ENCODE peak calls at places on chromosomes 13 and 19, in five cellular contexts. G is breast epithelium; X is CD8-positive, alpha-beta T cell; M is retinal pigment epithelial cell; V is fibroblast of mammary gland. U is an unnamed sample.

GRCh38 chr19:7670790-7671189 is 1.9 kb downstream of the RETN start:
- DNase-seq in G (no peak), X (no peak), M (no peak), V (no peak), U (no peak)

GRCh38 chr19:5308471-5309437 is 31.9 kb downstream of the PTPRS start:
- DNase-seq in G (peak), X (no peak), M (no peak), V (peak), U (peak)

GRCh38 chr13:28718186-28718537 is 608 bp downstream of the SLC46A3 start:
- DNase-seq in G (no peak), X (no peak), M (no peak), V (peak), U (peak)

GRCh38 chr19:48844472-48844871 is 8.2 kb upstream of the HSD17B14 start:
- DNase-seq in G (no peak), X (no peak), M (no peak), V (peak), U (peak)

GRCh38 chr19:5074418-5074817 is 105.5 kb downstream of the KDM4B start:
- DNase-seq in G (no peak), X (no peak), M (no peak), V (no peak), U (no peak)

GRCh38 chr19:33963514-33963913 is 166.8 kb downstream of the KCTD15 start:
- DNase-seq in G (no peak), X (no peak), M (no peak), V (no peak), U (no peak)

GRCh38 chr19:31349160-31349881 is at the start of gene TSHZ3:
- DNase-seq in G (no peak), X (no peak), M (no peak), V (peak), U (peak)

GRCh38 chr19:48413879-48414623 is 20.6 kb downstream of the GRIN2D start:
- DNase-seq in G (no peak), X (no peak), M (no peak), V (no peak), U (no peak)

GRCh38 chr19:10402441-10403038 is 802 bp downstream of the CDC37 start:
- DNase-seq in G (no peak), X (no peak), M (no peak), V (peak), U (peak)

GRCh38 chr19:14004619-14005380 is 1.3 kb downstream of the RFX1 start:
- DNase-seq in G (peak), X (no peak), M (no peak), V (peak), U (peak)

GRCh38 chr19:29528946-29529645 is 3.3 kb downstream of the VSTM2B start:
- DNase-seq in G (no peak), X (no peak), M (no peak), V (no peak), U (no peak)

GRCh38 chr19:18478545-18479311 is 40.8 kb upstream of the ISYNA1 start:
- DNase-seq in G (peak), X (no peak), M (no peak), V (peak), U (peak)

GRCh38 chr19:4338441-4339350 is at the start of gene STAP2:
- DNase-seq in G (peak), X (no peak), M (no peak), V (no peak), U (no peak)

GRCh38 chr13:106680796-106681482 is 113.0 kb upstream of the ARGLU1 start:
- DNase-seq in G (no peak), X (no peak), M (no peak), V (no peak), U (no peak)

GRCh38 chr13:105336706-105337582 is 1198.5 kb downstream of the EFNB2 start:
- DNase-seq in G (no peak), X (no peak), M (peak), V (no peak), U (peak)

GRCh38 chr13:76917096-76917495 is 30.9 kb upstream of the KCTD12 start:
- DNase-seq in G (no peak), X (no peak), M (no peak), V (peak), U (peak)

GRCh38 chr19:57096640-57097361 is 23.0 kb upstream of the USP29 start:
- DNase-seq in G (no peak), X (no peak), M (no peak), V (no peak), U (no peak)

GRCh38 chr13:94419304-94419943 is 60.1 kb downstream of the DCT start:
- DNase-seq in G (no peak), X (no peak), M (no peak), V (peak), U (peak)

GRCh38 chr19:57389730-57390598 is at the start of gene ZNF548:
- DNase-seq in G (peak), X (peak), M (peak), V (peak), U (peak)

GRCh38 chr19:34831714-34832113 is 58.7 kb upstream of the ZNF599 start:
- DNase-seq in G (no peak), X (no peak), M (no peak), V (no peak), U (no peak)

GRCh38 chr13:26557393-26558073 is at the start of gene WASF3:
- DNase-seq in G (peak), X (no peak), M (peak), V (peak), U (peak)

GRCh38 chr13:47831265-47831664 is 169.8 kb downstream of the SUCLA2 start:
- DNase-seq in G (no peak), X (no peak), M (no peak), V (peak), U (peak)

GRCh38 chr13:67299731-67300130 is 69.6 kb upstream of the PCDH9 start:
- DNase-seq in G (no peak), X (no peak), M (no peak), V (peak), U (peak)

GRCh38 chr13:27954406-27954851 is 14.7 kb downstream of the CDX2 start:
- DNase-seq in G (no peak), X (no peak), M (no peak), V (no peak), U (peak)

GRCh38 chr13:66424417-66424816 is 805.7 kb downstream of the PCDH9 start:
- DNase-seq in G (no peak), X (no peak), M (no peak), V (peak), U (peak)

GRCh38 chr19:12856684-12857083 is 18.4 kb downstream of the MAST1 start:
- DNase-seq in G (no peak), X (no peak), M (no peak), V (no peak), U (no peak)

GRCh38 chr13:28659611-28659970 is 661 bp downstream of the POMP start:
- DNase-seq in G (no peak), X (no peak), M (no peak), V (peak), U (peak)

GRCh38 chr13:29684441-29684840 is 89.0 kb upstream of the SLC7A1 start:
- DNase-seq in G (no peak), X (no peak), M (no peak), V (peak), U (peak)

GRCh38 chr19:46080561-46080960 is 39.8 kb upstream of the IGFL4 start:
- DNase-seq in G (no peak), X (no peak), M (no peak), V (peak), U (peak)

GRCh38 chr19:48203227-48203793 is 32.8 kb downstream of the ZSWIM9 start:
- DNase-seq in G (no peak), X (no peak), M (no peak), V (no peak), U (no peak)

GRCh38 chr13:38417727-38418126 is 68.1 kb downstream of the UFM1 start:
- DNase-seq in G (no peak), X (no peak), M (no peak), V (peak), U (no peak)

GRCh38 chr13:44273991-44274810 is 99.4 kb upstream of the SERP2 start:
- DNase-seq in G (no peak), X (no peak), M (no peak), V (peak), U (peak)

GRCh38 chr13:114152831-114153371 is 20.5 kb upstream of the RASA3 start:
- DNase-seq in G (no peak), X (no peak), M (no peak), V (peak), U (no peak)

GRCh38 chr13:103002279-103002678 is 63.9 kb downstream of the SLC10A2 start:
- DNase-seq in G (no peak), X (no peak), M (no peak), V (no peak), U (no peak)

GRCh38 chr13:114025432-114026127 is 51.7 kb upstream of the C13orf46 start:
- DNase-seq in G (no peak), X (no peak), M (no peak), V (peak), U (peak)

GRCh38 chr13:83450586-83450985 is 431.7 kb downstream of the SLITRK1 start:
- DNase-seq in G (no peak), X (no peak), M (no peak), V (no peak), U (peak)

GRCh38 chr13:46475586-46475991 is 77.4 kb upstream of the LRCH1 start:
- DNase-seq in G (no peak), X (no peak), M (no peak), V (peak), U (peak)

GRCh38 chr19:22634450-22634827 is 315 bp downstream of the ZNF492 start:
- DNase-seq in G (no peak), X (no peak), M (no peak), V (no peak), U (no peak)

GRCh38 chr19:7480975-7481265 is 7.9 kb downstream of the PEX11G start:
- DNase-seq in G (no peak), X (no peak), M (no peak), V (no peak), U (no peak)

GRCh38 chr13:110108348-110109139 is 198.4 kb downstream of the COL4A1 start:
- DNase-seq in G (peak), X (no peak), M (peak), V (peak), U (peak)

GRCh38 chr13:110109140-110109783 is 197.7 kb downstream of the COL4A1 start:
- DNase-seq in G (no peak), X (no peak), M (no peak), V (peak), U (peak)

GRCh38 chr13:110109910-110110309 is 197.0 kb downstream of the COL4A1 start:
- DNase-seq in G (no peak), X (no peak), M (peak), V (peak), U (peak)

GRCh38 chr13:110106726-110107125 is 200.2 kb downstream of the COL4A1 start:
- DNase-seq in G (no peak), X (no peak), M (no peak), V (no peak), U (no peak)

DNA sequence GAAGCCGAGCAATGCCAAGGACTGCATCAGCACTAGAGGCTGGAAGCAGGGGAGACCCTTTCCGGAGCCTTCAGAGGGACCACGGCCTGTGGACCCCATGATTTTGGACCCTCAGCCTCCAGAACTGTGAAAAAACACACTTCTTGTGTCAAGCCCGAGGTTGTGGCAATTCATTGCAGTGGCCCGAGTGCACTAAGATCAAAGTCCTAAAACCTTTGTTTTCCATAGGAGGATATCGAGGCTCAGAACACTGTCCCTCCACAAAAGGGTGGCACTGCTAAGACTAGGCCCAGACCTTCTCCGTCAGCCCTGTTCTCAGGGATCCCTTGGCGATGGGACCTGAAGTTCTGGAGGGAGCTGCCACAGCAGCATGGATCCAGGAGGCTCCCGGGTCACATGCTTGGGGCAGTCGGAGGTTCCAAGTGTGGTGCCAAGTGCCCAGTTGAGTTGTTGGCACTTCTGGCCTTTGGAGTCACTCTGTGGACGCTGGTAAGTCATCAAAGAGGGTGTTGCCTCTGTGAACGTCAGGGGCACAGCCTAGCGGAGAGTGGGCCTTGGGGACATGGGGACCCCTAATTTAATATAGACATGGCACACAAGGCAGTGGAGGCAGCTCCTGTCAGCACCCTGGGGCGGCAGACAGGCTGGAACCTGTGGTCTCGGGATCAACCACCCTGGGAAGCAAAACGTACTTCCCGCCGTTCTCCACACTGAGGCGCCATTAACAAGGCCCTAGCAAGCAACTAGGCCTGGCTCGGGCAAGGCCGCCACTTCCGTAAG is 199.2 kb downstream of the COL4A1 start:
- DNase-seq in G (no peak), X (no peak), M (no peak), V (no peak), U (peak)
- TF ChIP-seq CTCF in G (no peak), X (no peak), M (peak), V (peak), U (peak)

GRCh38 chr19:54030895-54031586 is 32.7 kb downstream of the VSTM1 start:
- DNase-seq in G (no peak), X (no peak), M (no peak), V (peak), U (peak)
- TF ChIP-seq CTCF in G (peak), X (no peak), M (peak), V (peak), U (peak)

GRCh38 chr19:55071913-55072312 is 3.8 kb upstream of the EPS8L1 start:
- DNase-seq in G (no peak), X (no peak), M (no peak), V (no peak), U (no peak)
- TF ChIP-seq CTCF in G (no peak), X (no peak), M (no peak), V (no peak), U (no peak)

DNA sequence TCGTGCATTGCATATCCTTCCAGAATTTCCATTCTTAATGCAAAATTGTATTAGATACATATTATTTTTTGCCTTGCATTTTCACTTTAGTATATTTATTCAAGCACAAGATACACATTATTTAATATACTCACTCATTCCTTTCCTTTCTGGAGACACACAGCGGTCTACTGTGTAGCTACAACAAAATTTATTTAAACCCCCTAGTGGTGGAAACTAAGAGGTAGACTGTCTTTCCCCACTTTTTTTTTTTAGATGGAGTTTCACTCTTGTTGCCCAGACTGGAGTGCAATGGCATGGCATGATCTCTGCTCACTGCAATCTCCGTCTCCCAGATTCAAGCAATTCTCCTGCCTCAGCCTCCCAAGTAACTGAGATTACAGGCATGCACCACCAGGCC is 2040.3 kb upstream of the PCDH20 start:
- DNase-seq in G (no peak), X (no peak), M (no peak), V (no peak), U (peak)
- TF ChIP-seq CTCF in G (no peak), X (no peak), M (peak), V (peak), U (peak)

GRCh38 chr13:31199849-31200635 is at the start of gene B3GLCT:
- DNase-seq in G (peak), X (peak), M (no peak), V (peak), U (peak)
- TF ChIP-seq CTCF in G (no peak), X (peak), M (peak), V (no peak), U (peak)

DNA sequence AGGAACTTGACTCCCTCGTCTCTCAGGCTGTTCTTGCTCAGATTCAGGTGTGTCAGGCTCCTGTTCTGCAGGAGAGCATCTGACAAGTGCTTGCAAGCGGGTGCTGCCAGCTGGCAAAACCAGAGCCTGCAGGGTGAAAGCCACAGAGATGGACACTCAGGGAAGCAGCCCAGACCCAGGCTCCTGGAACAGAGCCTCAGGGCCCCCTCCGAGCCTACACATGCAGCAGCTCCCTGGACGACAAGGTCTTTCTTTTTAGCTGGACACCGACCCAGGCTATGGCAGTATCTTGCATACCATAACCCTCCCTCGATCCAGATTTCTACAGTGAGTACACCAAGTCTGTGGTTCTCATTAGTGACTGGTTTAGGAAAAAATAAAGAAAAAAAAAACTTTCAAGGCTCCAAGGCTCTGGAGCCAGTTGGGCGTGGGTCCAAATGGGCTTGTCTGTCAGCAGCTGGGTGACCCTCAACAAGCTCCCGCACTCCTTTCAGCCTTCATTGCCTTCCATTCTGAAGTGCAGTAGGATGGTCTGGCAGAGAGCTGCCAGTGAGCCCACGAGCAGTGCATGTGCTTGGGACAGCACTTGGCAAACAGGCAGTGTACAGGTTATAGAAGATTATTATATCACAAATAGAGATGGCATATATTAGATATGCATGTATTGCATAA is 29.9 kb downstream of the NLRP13 start:
- DNase-seq in G (no peak), X (no peak), M (no peak), V (no peak), U (no peak)
- TF ChIP-seq CTCF in G (no peak), X (no peak), M (no peak), V (no peak), U (no peak)

DNA sequence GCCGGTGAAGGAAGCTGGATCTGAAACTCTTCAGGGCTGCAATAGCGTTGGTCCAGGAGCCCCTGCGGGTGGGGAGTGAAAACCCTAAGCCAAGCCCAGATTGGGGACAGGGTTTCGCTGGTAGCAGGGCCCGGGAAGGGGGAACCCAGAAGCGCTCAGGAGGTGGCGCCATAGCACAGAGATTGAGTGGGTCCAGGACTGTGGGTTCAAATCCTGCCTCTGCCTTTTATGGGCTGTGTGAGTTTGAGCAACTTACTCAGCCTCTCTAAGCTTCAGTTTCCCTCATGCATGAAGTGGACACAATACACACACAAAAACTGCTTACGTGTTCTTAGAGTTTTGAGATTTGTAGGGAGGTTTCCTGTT is 8.3 kb upstream of the SYCN start:
- DNase-seq in G (no peak), X (peak), M (no peak), V (peak), U (peak)
- TF ChIP-seq CTCF in G (no peak), X (peak), M (peak), V (peak), U (peak)